ENCODE peak calls at places on chromosome 17, in four cellular contexts. W is naive thymus-derived CD4-positive, alpha-beta T cell; C is left lung; I is A549. K is an unnamed sample.

GRCh38 chr17:73371285-73371684 is 59.5 kb upstream of the CDC42EP4 start:
- DNase-seq in W (no peak), C (no peak), I (peak; percentile 44), K (no peak)

GRCh38 chr17:27430882-27431491 is 25.3 kb upstream of the KSR1 start:
- DNase-seq in W (no peak), C (no peak), I (peak; percentile 45), K (peak; percentile 61)

GRCh38 chr17:80877095-80877828 is 114.4 kb upstream of the CHMP6 start:
- DNase-seq in W (peak; percentile 27), C (peak; percentile 28), I (no peak), K (no peak)

GRCh38 chr17:41678907-41679739 is 9.6 kb upstream of the EIF1 start:
- DNase-seq in W (peak; percentile 71), C (no peak), I (no peak), K (no peak)

GRCh38 chr17:46764709-46765401 is 53.6 kb downstream of the WNT3 start:
- DNase-seq in W (no peak), C (peak; percentile 84), I (no peak), K (no peak)

GRCh38 chr17:58416937-58417299 is 416 bp downstream of the RNF43 start:
- DNase-seq in W (no peak), C (no peak), I (no peak), K (no peak)

GRCh38 chr17:63698886-63699637 is 863 bp downstream of the LIMD2 start:
- DNase-seq in W (peak; percentile 96), C (peak; percentile 94), I (no peak), K (peak; percentile 91)

GRCh38 chr17:17140590-17140980 is 65.5 kb downstream of the PLD6 start:
- DNase-seq in W (no peak), C (peak; percentile 43), I (peak; percentile 70), K (no peak)

GRCh38 chr17:39635614-39636176 is 1.2 kb upstream of the STARD3 start:
- DNase-seq in W (no peak), C (no peak), I (no peak), K (no peak)

GRCh38 chr17:44121206-44121605 is 2.2 kb downstream of the HDAC5 start:
- DNase-seq in W (no peak), C (no peak), I (no peak), K (no peak)

K was measured in cardiac septum.